ENCODE peak calls at places on chromosomes 6 and 20, in four cellular contexts. One of them, this sample, is unnamed.

GRCh38 chr20:1463971-1464570 is 2.6 kb downstream of the NSFL1C start:
- DNase-seq in uterus: no peak
- DNase-seq in GM23338: no peak
- DNase-seq in sigmoid colon: no peak
- DNase-seq in this sample: no peak

GRCh38 chr6:113777601-113778000 is 79.5 kb upstream of the MARCKS start:
- DNase-seq in sigmoid colon: no peak
- DNase-seq in GM23338: no peak
- DNase-seq in uterus: no peak
- DNase-seq in this sample: no peak

GRCh38 chr20:2797136-2797983 is 3.1 kb downstream of the CPXM1 start:
- DNase-seq in uterus: no peak
- DNase-seq in GM23338: no peak
- DNase-seq in sigmoid colon: no peak
- DNase-seq in this sample: no peak

GRCh38 chr20:60589624-60590023 is 631.4 kb downstream of the CDH26 start:
- DNase-seq in sigmoid colon: no peak
- DNase-seq in uterus: no peak
- DNase-seq in GM23338: peak
- DNase-seq in this sample: peak

GRCh38 chr20:32737371-32738223 is 5.7 kb downstream of the COMMD7 start:
- DNase-seq in GM23338: no peak
- DNase-seq in uterus: no peak
- DNase-seq in sigmoid colon: no peak
- DNase-seq in this sample: no peak

GRCh38 chr6:98547634-98548033 is 286.7 kb upstream of the POU3F2 start:
- DNase-seq in GM23338: no peak
- DNase-seq in uterus: no peak
- DNase-seq in sigmoid colon: no peak
- DNase-seq in this sample: no peak

GRCh38 chr6:41975276-41975675 is 33.7 kb upstream of the CCND3 start:
- DNase-seq in sigmoid colon: no peak
- DNase-seq in uterus: no peak
- DNase-seq in GM23338: no peak
- DNase-seq in this sample: no peak

GRCh38 chr6:148952147-148953041 is 205.6 kb downstream of the UST start:
- DNase-seq in GM23338: no peak
- DNase-seq in uterus: no peak
- DNase-seq in sigmoid colon: no peak
- DNase-seq in this sample: no peak

GRCh38 chr6:25280617-25280990 is 1.4 kb downstream of the CARMIL1 start:
- DNase-seq in sigmoid colon: no peak
- DNase-seq in uterus: no peak
- DNase-seq in GM23338: peak
- DNase-seq in this sample: no peak

GRCh38 chr6:150813319-150813992 is 52.0 kb upstream of the MTHFD1L start:
- DNase-seq in uterus: no peak
- DNase-seq in GM23338: no peak
- DNase-seq in sigmoid colon: no peak
- DNase-seq in this sample: no peak

DNA sequence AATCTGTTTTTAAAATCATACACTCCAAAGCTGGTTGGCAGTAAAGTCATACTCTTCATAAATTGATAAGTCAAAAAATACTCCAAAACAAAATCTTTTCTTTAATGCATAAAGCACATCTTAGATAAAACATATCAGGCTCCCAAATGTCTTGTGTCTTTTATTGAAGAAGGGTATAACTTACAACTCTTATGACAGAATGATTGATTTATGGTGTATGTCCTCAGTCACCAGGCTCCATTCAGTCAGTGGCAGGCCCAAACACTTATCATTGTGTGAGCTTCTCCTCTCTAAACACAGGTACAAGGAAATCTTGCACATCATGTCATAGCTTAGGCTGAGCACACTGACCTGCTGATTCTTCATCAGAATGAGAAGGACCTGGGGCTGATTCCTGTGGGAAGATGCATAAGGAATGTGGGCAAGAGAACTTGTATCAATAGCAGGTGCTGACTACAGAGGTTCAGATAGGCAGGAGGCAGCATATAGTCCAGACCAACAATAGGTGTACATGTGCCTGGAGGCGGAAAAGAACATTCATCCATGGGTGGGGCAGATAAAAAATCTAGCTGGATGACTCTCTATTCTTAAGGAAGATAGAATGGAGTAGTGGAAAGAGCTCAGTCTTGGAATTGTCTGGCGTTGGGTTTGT is 1.9 kb downstream of the CALHM5 start:
- DNase-seq in sigmoid colon: no peak
- DNase-seq in GM23338: no peak
- DNase-seq in uterus: no peak
- DNase-seq in this sample: no peak
- H3K4me3 ChIP-seq in sigmoid colon: no peak
- H3K4me3 ChIP-seq in GM23338: no peak
- H3K4me3 ChIP-seq in uterus: no peak
- H3K4me3 ChIP-seq in this sample: no peak

GRCh38 chr20:13220857-13221297 is at the start of gene ISM1:
- DNase-seq in sigmoid colon: no peak
- DNase-seq in uterus: peak
- DNase-seq in GM23338: peak
- DNase-seq in this sample: no peak

GRCh38 chr20:13221313-13221672 is 219 bp downstream of the ISM1 start:
- DNase-seq in sigmoid colon: no peak
- DNase-seq in uterus: no peak
- DNase-seq in GM23338: no peak
- DNase-seq in this sample: no peak

GRCh38 chr20:13223731-13224130 is 2.7 kb downstream of the ISM1 start:
- DNase-seq in sigmoid colon: no peak
- DNase-seq in uterus: no peak
- DNase-seq in GM23338: no peak
- DNase-seq in this sample: no peak

GRCh38 chr20:13221673-13222318 is 722 bp downstream of the ISM1 start:
- DNase-seq in sigmoid colon: peak
- DNase-seq in uterus: peak
- DNase-seq in GM23338: peak
- DNase-seq in this sample: no peak

DNA sequence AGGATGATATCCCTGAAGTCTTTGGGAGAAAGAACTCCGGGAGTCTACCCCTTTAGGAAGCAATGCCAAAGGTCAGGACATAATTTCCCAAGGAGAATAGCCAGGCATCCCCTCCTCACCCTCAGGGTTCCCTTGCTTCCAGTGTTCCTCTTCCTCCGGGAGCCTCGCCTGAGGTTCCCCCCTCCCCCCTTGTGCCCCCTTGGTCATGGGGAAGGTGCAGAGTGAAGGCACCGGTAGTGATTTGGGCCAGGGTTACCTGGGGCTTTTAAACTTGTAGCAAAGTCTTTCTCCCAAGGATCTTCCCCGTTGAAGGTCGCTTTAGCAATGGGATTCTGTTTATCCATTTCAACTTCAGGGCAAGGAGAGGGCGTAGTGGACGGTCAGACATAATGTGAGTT is 1.2 kb downstream of the ISM1 start:
- DNase-seq in uterus: no peak
- DNase-seq in sigmoid colon: no peak
- DNase-seq in GM23338: peak
- DNase-seq in this sample: no peak
- H3K4me3 ChIP-seq in uterus: no peak
- H3K4me3 ChIP-seq in sigmoid colon: no peak
- H3K4me3 ChIP-seq in GM23338: peak
- H3K4me3 ChIP-seq in this sample: no peak

GRCh38 chr6:33192105-33192646 is at the start of gene COL11A2:
- DNase-seq in uterus: no peak
- DNase-seq in GM23338: peak
- DNase-seq in sigmoid colon: no peak
- DNase-seq in this sample: no peak

GRCh38 chr6:33191383-33192104 is 723 bp downstream of the COL11A2 start:
- DNase-seq in GM23338: peak
- DNase-seq in uterus: no peak
- DNase-seq in sigmoid colon: no peak
- DNase-seq in this sample: no peak

GRCh38 chr6:33194431-33194979 is 2.2 kb upstream of the COL11A2 start:
- DNase-seq in sigmoid colon: no peak
- DNase-seq in GM23338: no peak
- DNase-seq in uterus: no peak
- DNase-seq in this sample: no peak

GRCh38 chr6:33193619-33194018 is 1.4 kb upstream of the COL11A2 start:
- DNase-seq in sigmoid colon: no peak
- DNase-seq in GM23338: no peak
- DNase-seq in uterus: no peak
- DNase-seq in this sample: no peak

DNA sequence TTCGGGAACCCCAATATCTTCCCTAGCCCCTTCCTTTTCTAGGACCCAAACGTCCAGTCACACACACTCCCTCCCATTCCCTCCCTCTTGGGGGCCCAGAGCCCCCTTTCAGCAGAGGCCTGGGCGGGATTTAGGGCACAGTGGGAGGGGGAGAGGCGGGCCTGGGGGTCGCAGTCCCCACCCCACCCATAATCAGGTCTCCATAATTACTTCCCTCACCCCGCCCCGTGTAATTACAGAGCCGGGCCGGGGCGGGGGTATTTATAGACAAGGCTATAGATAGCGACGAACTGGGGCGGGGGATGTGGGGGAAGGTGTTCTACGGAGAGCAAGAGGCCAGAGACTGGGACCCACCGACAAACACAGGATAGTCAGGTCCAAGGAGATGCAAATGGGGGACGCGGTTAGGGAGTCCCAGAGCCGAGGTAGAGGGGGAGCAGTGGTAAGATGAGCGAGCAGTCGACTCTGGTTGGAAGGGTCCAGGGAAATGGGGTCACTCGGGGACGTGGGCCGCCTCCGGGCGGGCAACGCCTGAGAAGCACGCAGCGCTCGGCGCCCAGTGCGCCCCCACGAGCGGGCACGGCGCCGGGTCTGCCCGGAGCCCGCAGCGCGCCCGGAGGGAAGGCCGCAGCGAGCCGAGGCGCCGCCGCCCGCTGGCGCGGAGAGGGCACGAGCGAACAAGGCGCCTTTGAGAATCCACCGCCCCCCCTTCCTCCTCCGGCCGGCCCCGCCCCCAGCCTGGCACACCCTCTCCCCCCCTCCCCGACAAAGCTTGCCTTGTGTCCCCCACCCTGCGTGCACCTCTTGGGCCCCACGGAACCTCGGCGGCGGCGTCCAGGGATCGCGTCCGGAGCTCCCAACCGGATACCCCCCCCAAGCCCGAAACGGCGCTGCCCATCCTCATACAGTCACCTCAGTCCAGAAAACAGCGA is 670 bp upstream of the COL11A2 start:
- DNase-seq in GM23338: peak
- DNase-seq in sigmoid colon: no peak
- DNase-seq in uterus: peak
- DNase-seq in this sample: no peak
- H3K4me3 ChIP-seq in GM23338: peak
- H3K4me3 ChIP-seq in sigmoid colon: no peak
- H3K4me3 ChIP-seq in uterus: peak
- H3K4me3 ChIP-seq in this sample: peak

GRCh38 chr20:62474585-62475026 is 1.2 kb downstream of the GATA5 start:
- DNase-seq in GM23338: no peak
- DNase-seq in sigmoid colon: no peak
- DNase-seq in uterus: no peak
- DNase-seq in this sample: no peak
- H3K4me3 ChIP-seq in GM23338: peak
- H3K4me3 ChIP-seq in sigmoid colon: no peak
- H3K4me3 ChIP-seq in uterus: peak
- H3K4me3 ChIP-seq in this sample: no peak

DNA sequence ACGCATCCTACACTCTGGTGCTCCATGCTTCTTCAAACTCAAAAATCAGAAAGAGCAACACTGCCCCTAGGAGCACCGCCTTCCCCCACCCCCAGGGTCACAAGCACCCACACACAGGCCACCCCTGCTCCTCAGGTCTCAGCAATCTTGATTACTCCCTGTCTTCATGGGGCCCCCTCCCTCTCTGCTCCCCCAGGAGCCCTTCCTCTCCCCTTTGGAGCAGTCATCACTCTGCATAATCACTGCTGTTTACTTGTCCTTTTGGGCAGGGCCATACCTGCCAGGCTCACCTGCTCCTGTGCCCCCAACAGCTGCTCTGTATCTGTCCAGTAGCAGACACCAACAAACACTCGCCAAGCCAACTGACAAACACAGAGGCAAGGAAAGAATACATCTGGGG is 7.6 kb upstream of the SYNDIG1 start:
- DNase-seq in sigmoid colon: no peak
- DNase-seq in uterus: no peak
- DNase-seq in GM23338: no peak
- DNase-seq in this sample: no peak
- H3K4me3 ChIP-seq in sigmoid colon: no peak
- H3K4me3 ChIP-seq in uterus: no peak
- H3K4me3 ChIP-seq in GM23338: no peak
- H3K4me3 ChIP-seq in this sample: no peak

GRCh38 chr20:20370087-20370575 is 2.2 kb downstream of the INSM1 start:
- DNase-seq in uterus: no peak
- DNase-seq in GM23338: peak
- DNase-seq in sigmoid colon: no peak
- DNase-seq in this sample: no peak

GRCh38 chr20:20366896-20367680 is 816 bp upstream of the INSM1 start:
- DNase-seq in uterus: no peak
- DNase-seq in GM23338: peak
- DNase-seq in sigmoid colon: no peak
- DNase-seq in this sample: no peak

GRCh38 chr20:20369353-20370086 is 1.6 kb downstream of the INSM1 start:
- DNase-seq in sigmoid colon: no peak
- DNase-seq in uterus: no peak
- DNase-seq in GM23338: peak
- DNase-seq in this sample: no peak

GRCh38 chr20:20367681-20368413 is at the start of gene INSM1:
- DNase-seq in sigmoid colon: no peak
- DNase-seq in GM23338: peak
- DNase-seq in uterus: no peak
- DNase-seq in this sample: no peak

GRCh38 chr20:20368414-20369352 is 779 bp downstream of the INSM1 start:
- DNase-seq in uterus: no peak
- DNase-seq in GM23338: peak
- DNase-seq in sigmoid colon: no peak
- DNase-seq in this sample: no peak
- H3K4me3 ChIP-seq in uterus: no peak
- H3K4me3 ChIP-seq in GM23338: peak
- H3K4me3 ChIP-seq in sigmoid colon: no peak
- H3K4me3 ChIP-seq in this sample: peak

GRCh38 chr6:23013776-23014175 is 444.4 kb downstream of the HDGFL1 start:
- DNase-seq in sigmoid colon: no peak
- DNase-seq in uterus: no peak
- DNase-seq in GM23338: peak
- DNase-seq in this sample: no peak

GRCh38 chr6:23021487-23021886 is 452.1 kb downstream of the HDGFL1 start:
- DNase-seq in sigmoid colon: no peak
- DNase-seq in uterus: no peak
- DNase-seq in GM23338: no peak
- DNase-seq in this sample: no peak

DNA sequence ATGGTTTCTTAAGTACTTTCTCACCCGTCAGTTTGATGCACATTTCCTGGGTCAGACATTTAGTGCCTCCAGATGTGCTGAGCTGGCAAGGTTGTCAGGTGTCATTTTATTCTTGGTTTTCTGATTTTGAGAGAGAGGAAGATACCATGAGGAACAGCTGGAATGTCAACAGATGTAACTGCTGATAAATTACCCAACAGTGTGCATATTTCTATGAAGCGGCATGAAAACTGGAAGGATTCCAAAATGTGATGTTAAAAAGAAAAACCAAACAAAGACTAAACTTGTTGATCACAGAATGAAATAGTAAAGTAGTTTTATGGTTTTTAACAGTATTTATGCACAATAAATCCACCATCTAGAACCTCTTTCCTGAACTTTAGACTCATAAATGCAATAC is 447.3 kb downstream of the HDGFL1 start:
- DNase-seq in uterus: no peak
- DNase-seq in sigmoid colon: no peak
- DNase-seq in GM23338: no peak
- DNase-seq in this sample: peak
- H3K4me3 ChIP-seq in uterus: no peak
- H3K4me3 ChIP-seq in sigmoid colon: no peak
- H3K4me3 ChIP-seq in GM23338: no peak
- H3K4me3 ChIP-seq in this sample: peak